ENCODE peak calls at places on chromosome 10, in ten cellular contexts. One of them, this sample, is unnamed.

GRCh38 chr10:113788604-113789083 is 37.2 kb downstream of the PLEKHS1 start:
- DNase-seq in coronary artery: no peak
- DNase-seq in CD8-positive, alpha-beta T cell: no peak
- DNase-seq in psoas muscle: peak; percentile 25
- DNase-seq in astrocyte of the spinal cord: peak; percentile 95
- DNase-seq in neural crest cell: no peak
- DNase-seq in NB4: peak; percentile 40
- DNase-seq in AG04450: peak; percentile 77
- DNase-seq in OCI-LY7: no peak
- DNase-seq in WTC11: no peak
- DNase-seq in this sample: peak; percentile 31

GRCh38 chr10:2861632-2862210 is 205.6 kb upstream of the PFKP start:
- DNase-seq in coronary artery: no peak
- DNase-seq in CD8-positive, alpha-beta T cell: no peak
- DNase-seq in psoas muscle: no peak
- DNase-seq in astrocyte of the spinal cord: no peak
- DNase-seq in neural crest cell: no peak
- DNase-seq in NB4: no peak
- DNase-seq in AG04450: no peak
- DNase-seq in OCI-LY7: no peak
- DNase-seq in WTC11: no peak
- DNase-seq in this sample: no peak

GRCh38 chr10:50396491-50397311 is 145.4 kb upstream of the ASAH2 start:
- DNase-seq in coronary artery: no peak
- DNase-seq in CD8-positive, alpha-beta T cell: no peak
- DNase-seq in psoas muscle: no peak
- DNase-seq in astrocyte of the spinal cord: peak; percentile 63
- DNase-seq in neural crest cell: no peak
- DNase-seq in NB4: no peak
- DNase-seq in AG04450: no peak
- DNase-seq in OCI-LY7: no peak
- DNase-seq in WTC11: no peak
- DNase-seq in this sample: peak; percentile 45

GRCh38 chr10:32207544-32207943 is 139.4 kb downstream of the EPC1 start:
- DNase-seq in coronary artery: no peak
- DNase-seq in CD8-positive, alpha-beta T cell: peak; percentile 54
- DNase-seq in psoas muscle: peak; percentile 24
- DNase-seq in astrocyte of the spinal cord: peak; percentile 45
- DNase-seq in neural crest cell: no peak
- DNase-seq in NB4: peak; percentile 54
- DNase-seq in AG04450: no peak
- DNase-seq in OCI-LY7: peak; percentile 48
- DNase-seq in WTC11: peak; percentile 57
- DNase-seq in this sample: peak; percentile 70

GRCh38 chr10:14032406-14032998 is 298.2 kb downstream of the FRMD4A start:
- DNase-seq in coronary artery: no peak
- DNase-seq in CD8-positive, alpha-beta T cell: peak; percentile 45
- DNase-seq in psoas muscle: no peak
- DNase-seq in astrocyte of the spinal cord: no peak
- DNase-seq in neural crest cell: peak; percentile 57
- DNase-seq in NB4: peak; percentile 8
- DNase-seq in AG04450: no peak
- DNase-seq in OCI-LY7: peak; percentile 5
- DNase-seq in WTC11: peak; percentile 90
- DNase-seq in this sample: peak; percentile 49

GRCh38 chr10:102167861-102168260 is 15.7 kb downstream of the NOLC1 start:
- DNase-seq in coronary artery: no peak
- DNase-seq in CD8-positive, alpha-beta T cell: no peak
- DNase-seq in psoas muscle: no peak
- DNase-seq in astrocyte of the spinal cord: no peak
- DNase-seq in neural crest cell: no peak
- DNase-seq in NB4: no peak
- DNase-seq in AG04450: no peak
- DNase-seq in OCI-LY7: no peak
- DNase-seq in WTC11: no peak
- DNase-seq in this sample: no peak

GRCh38 chr10:85602306-85602705 is 764.3 kb downstream of the GRID1 start:
- DNase-seq in coronary artery: no peak
- DNase-seq in CD8-positive, alpha-beta T cell: no peak
- DNase-seq in psoas muscle: no peak
- DNase-seq in astrocyte of the spinal cord: no peak
- DNase-seq in neural crest cell: no peak
- DNase-seq in NB4: no peak
- DNase-seq in AG04450: no peak
- DNase-seq in OCI-LY7: no peak
- DNase-seq in WTC11: no peak
- DNase-seq in this sample: no peak

GRCh38 chr10:74056081-74056818 is 58.3 kb downstream of the VCL start:
- DNase-seq in coronary artery: no peak
- DNase-seq in CD8-positive, alpha-beta T cell: no peak
- DNase-seq in psoas muscle: no peak
- DNase-seq in astrocyte of the spinal cord: peak; percentile 70
- DNase-seq in neural crest cell: no peak
- DNase-seq in NB4: no peak
- DNase-seq in AG04450: peak; percentile 34
- DNase-seq in OCI-LY7: no peak
- DNase-seq in WTC11: no peak
- DNase-seq in this sample: peak; percentile 42

GRCh38 chr10:16843252-16843870 is 26.1 kb upstream of the RSU1 start:
- DNase-seq in coronary artery: no peak
- DNase-seq in CD8-positive, alpha-beta T cell: no peak
- DNase-seq in psoas muscle: no peak
- DNase-seq in astrocyte of the spinal cord: peak; percentile 83
- DNase-seq in neural crest cell: no peak
- DNase-seq in NB4: peak; percentile 64
- DNase-seq in AG04450: peak; percentile 52
- DNase-seq in OCI-LY7: peak; percentile 80
- DNase-seq in WTC11: no peak
- DNase-seq in this sample: peak; percentile 24

GRCh38 chr10:49184642-49185111 is 3.5 kb downstream of the TMEM273 start:
- DNase-seq in coronary artery: no peak
- DNase-seq in CD8-positive, alpha-beta T cell: no peak
- DNase-seq in psoas muscle: no peak
- DNase-seq in astrocyte of the spinal cord: no peak
- DNase-seq in neural crest cell: no peak
- DNase-seq in NB4: peak; percentile 50
- DNase-seq in AG04450: no peak
- DNase-seq in OCI-LY7: no peak
- DNase-seq in WTC11: no peak
- DNase-seq in this sample: no peak

GRCh38 chr10:45425628-45426563 is 51.9 kb downstream of the ALOX5 start:
- DNase-seq in coronary artery: no peak
- DNase-seq in CD8-positive, alpha-beta T cell: no peak
- DNase-seq in psoas muscle: no peak
- DNase-seq in astrocyte of the spinal cord: peak; percentile 8
- DNase-seq in neural crest cell: no peak
- DNase-seq in NB4: no peak
- DNase-seq in AG04450: no peak
- DNase-seq in OCI-LY7: no peak
- DNase-seq in WTC11: no peak
- DNase-seq in this sample: peak; percentile 19

GRCh38 chr10:91549296-91549695 is 83.6 kb downstream of the PPP1R3C start:
- DNase-seq in coronary artery: no peak
- DNase-seq in CD8-positive, alpha-beta T cell: no peak
- DNase-seq in psoas muscle: no peak
- DNase-seq in astrocyte of the spinal cord: no peak
- DNase-seq in neural crest cell: no peak
- DNase-seq in NB4: no peak
- DNase-seq in AG04450: no peak
- DNase-seq in OCI-LY7: no peak
- DNase-seq in WTC11: no peak
- DNase-seq in this sample: no peak

GRCh38 chr10:97127960-97128850 is 57.6 kb downstream of the SLIT1 start:
- DNase-seq in coronary artery: no peak
- DNase-seq in CD8-positive, alpha-beta T cell: no peak
- DNase-seq in psoas muscle: no peak
- DNase-seq in astrocyte of the spinal cord: no peak
- DNase-seq in neural crest cell: no peak
- DNase-seq in NB4: peak; percentile 71
- DNase-seq in AG04450: no peak
- DNase-seq in OCI-LY7: no peak
- DNase-seq in WTC11: no peak
- DNase-seq in this sample: no peak

GRCh38 chr10:123129553-123130271 is 6.1 kb upstream of the HMX3 start:
- DNase-seq in coronary artery: no peak
- DNase-seq in CD8-positive, alpha-beta T cell: no peak
- DNase-seq in psoas muscle: no peak
- DNase-seq in astrocyte of the spinal cord: no peak
- DNase-seq in neural crest cell: no peak
- DNase-seq in NB4: peak; percentile 38
- DNase-seq in AG04450: no peak
- DNase-seq in OCI-LY7: no peak
- DNase-seq in WTC11: no peak
- DNase-seq in this sample: no peak
- TF ChIP-seq CTCF in coronary artery: no peak
- TF ChIP-seq CTCF in CD8-positive, alpha-beta T cell: no peak
- TF ChIP-seq CTCF in psoas muscle: no peak
- TF ChIP-seq CTCF in astrocyte of the spinal cord: no peak
- TF ChIP-seq CTCF in neural crest cell: no peak
- TF ChIP-seq CTCF in NB4: no peak
- TF ChIP-seq CTCF in AG04450: no peak
- TF ChIP-seq CTCF in OCI-LY7: no peak
- TF ChIP-seq CTCF in WTC11: no peak
- TF ChIP-seq CTCF in this sample: no peak

DNA sequence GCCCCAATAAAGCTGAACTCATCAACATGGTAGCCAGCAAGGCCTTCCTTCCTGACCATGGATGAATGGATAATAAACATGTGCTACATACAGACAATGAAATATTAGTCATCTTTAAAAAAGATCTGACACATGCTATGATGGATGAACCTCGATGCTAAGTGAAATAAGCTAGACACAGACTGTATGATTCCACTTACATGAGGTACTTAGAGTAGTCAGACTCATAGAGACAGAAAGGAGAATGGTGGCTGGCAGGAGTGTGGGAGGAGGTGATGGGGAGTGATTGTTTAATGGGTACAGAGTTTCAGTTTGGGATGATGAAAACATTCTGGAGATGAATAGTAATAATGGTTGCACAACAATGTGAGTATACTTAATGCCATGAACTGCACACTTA is 114.1 kb upstream of the SORCS3 start:
- DNase-seq in coronary artery: no peak
- DNase-seq in CD8-positive, alpha-beta T cell: no peak
- DNase-seq in psoas muscle: no peak
- DNase-seq in astrocyte of the spinal cord: no peak
- DNase-seq in neural crest cell: no peak
- DNase-seq in NB4: no peak
- DNase-seq in AG04450: no peak
- DNase-seq in OCI-LY7: no peak
- DNase-seq in WTC11: no peak
- DNase-seq in this sample: no peak
- TF ChIP-seq CTCF in coronary artery: no peak
- TF ChIP-seq CTCF in CD8-positive, alpha-beta T cell: no peak
- TF ChIP-seq CTCF in psoas muscle: no peak
- TF ChIP-seq CTCF in astrocyte of the spinal cord: no peak
- TF ChIP-seq CTCF in neural crest cell: no peak
- TF ChIP-seq CTCF in NB4: no peak
- TF ChIP-seq CTCF in AG04450: no peak
- TF ChIP-seq CTCF in OCI-LY7: no peak
- TF ChIP-seq CTCF in WTC11: no peak
- TF ChIP-seq CTCF in this sample: no peak

GRCh38 chr10:99172130-99172738 is 63.4 kb downstream of the HPSE2 start:
- DNase-seq in coronary artery: no peak
- DNase-seq in CD8-positive, alpha-beta T cell: no peak
- DNase-seq in psoas muscle: no peak
- DNase-seq in astrocyte of the spinal cord: peak; percentile 8
- DNase-seq in neural crest cell: peak; percentile 52
- DNase-seq in NB4: peak; percentile 40
- DNase-seq in AG04450: peak; percentile 10
- DNase-seq in OCI-LY7: no peak
- DNase-seq in WTC11: peak; percentile 65
- DNase-seq in this sample: peak; percentile 23

GRCh38 chr10:99172950-99173349 is 62.7 kb downstream of the HPSE2 start:
- DNase-seq in coronary artery: no peak
- DNase-seq in CD8-positive, alpha-beta T cell: no peak
- DNase-seq in psoas muscle: no peak
- DNase-seq in astrocyte of the spinal cord: no peak
- DNase-seq in neural crest cell: no peak
- DNase-seq in NB4: no peak
- DNase-seq in AG04450: no peak
- DNase-seq in OCI-LY7: no peak
- DNase-seq in WTC11: no peak
- DNase-seq in this sample: no peak
- TF ChIP-seq CTCF in coronary artery: no peak
- TF ChIP-seq CTCF in CD8-positive, alpha-beta T cell: no peak
- TF ChIP-seq CTCF in psoas muscle: no peak
- TF ChIP-seq CTCF in astrocyte of the spinal cord: no peak
- TF ChIP-seq CTCF in neural crest cell: no peak
- TF ChIP-seq CTCF in NB4: no peak
- TF ChIP-seq CTCF in AG04450: no peak
- TF ChIP-seq CTCF in OCI-LY7: no peak
- TF ChIP-seq CTCF in WTC11: no peak
- TF ChIP-seq CTCF in this sample: no peak

DNA sequence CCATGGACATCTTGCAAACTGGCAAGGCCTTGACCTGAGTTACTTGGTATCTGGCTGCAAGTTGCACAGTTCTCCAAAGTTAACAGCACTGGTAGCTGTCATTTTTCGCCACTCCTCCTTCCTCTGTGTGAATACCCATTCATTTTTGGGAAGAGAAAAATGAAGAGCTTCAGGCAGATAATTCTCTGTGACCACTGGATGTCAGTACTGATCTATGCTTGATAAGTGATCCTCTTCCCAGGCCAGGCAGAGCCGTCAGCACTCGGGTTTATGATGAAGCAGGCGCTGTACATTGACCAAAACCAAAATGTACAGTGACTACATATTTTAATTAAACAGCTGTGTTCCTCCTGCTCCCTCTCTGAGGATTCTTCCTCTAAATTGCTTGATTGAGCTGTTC is 55.9 kb upstream of the PDZD8 start:
- DNase-seq in coronary artery: no peak
- DNase-seq in CD8-positive, alpha-beta T cell: no peak
- DNase-seq in psoas muscle: no peak
- DNase-seq in astrocyte of the spinal cord: no peak
- DNase-seq in neural crest cell: no peak
- DNase-seq in NB4: peak; percentile 50
- DNase-seq in AG04450: no peak
- DNase-seq in OCI-LY7: no peak
- DNase-seq in WTC11: no peak
- DNase-seq in this sample: no peak
- TF ChIP-seq CTCF in coronary artery: no peak
- TF ChIP-seq CTCF in CD8-positive, alpha-beta T cell: no peak
- TF ChIP-seq CTCF in psoas muscle: no peak
- TF ChIP-seq CTCF in astrocyte of the spinal cord: no peak
- TF ChIP-seq CTCF in neural crest cell: peak; percentile 40
- TF ChIP-seq CTCF in NB4: no peak
- TF ChIP-seq CTCF in AG04450: no peak
- TF ChIP-seq CTCF in OCI-LY7: no peak
- TF ChIP-seq CTCF in WTC11: no peak
- TF ChIP-seq CTCF in this sample: no peak

DNA sequence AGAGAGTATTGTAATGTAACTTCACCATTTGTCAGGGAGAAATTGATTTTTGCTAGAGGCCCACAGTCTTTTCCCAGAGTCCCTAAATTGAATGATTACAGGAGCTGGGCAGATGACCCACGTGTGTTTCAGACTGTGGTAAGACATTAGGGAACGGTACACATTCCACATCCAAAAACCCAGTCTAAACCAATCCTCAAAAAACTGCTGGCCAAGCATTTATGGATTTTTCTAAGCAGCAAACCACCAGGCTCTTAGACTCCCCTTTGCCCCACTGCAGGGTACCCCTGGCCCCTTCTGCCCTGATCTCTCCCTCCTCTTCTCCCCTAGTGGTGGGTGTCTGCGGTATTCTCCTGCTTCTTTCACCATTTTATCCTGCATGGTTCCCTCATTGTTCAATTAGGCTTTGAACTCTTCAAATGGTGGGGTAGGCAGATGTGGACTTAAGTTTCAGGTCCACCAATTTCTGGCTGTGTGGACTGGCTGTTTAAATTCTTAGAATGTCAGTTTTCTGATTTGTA is 135.5 kb upstream of the SORCS3 start:
- DNase-seq in coronary artery: no peak
- DNase-seq in CD8-positive, alpha-beta T cell: no peak
- DNase-seq in psoas muscle: no peak
- DNase-seq in astrocyte of the spinal cord: no peak
- DNase-seq in neural crest cell: no peak
- DNase-seq in NB4: no peak
- DNase-seq in AG04450: no peak
- DNase-seq in OCI-LY7: no peak
- DNase-seq in WTC11: no peak
- DNase-seq in this sample: no peak
- TF ChIP-seq CTCF in coronary artery: no peak
- TF ChIP-seq CTCF in CD8-positive, alpha-beta T cell: no peak
- TF ChIP-seq CTCF in psoas muscle: no peak
- TF ChIP-seq CTCF in astrocyte of the spinal cord: no peak
- TF ChIP-seq CTCF in neural crest cell: no peak
- TF ChIP-seq CTCF in NB4: no peak
- TF ChIP-seq CTCF in AG04450: no peak
- TF ChIP-seq CTCF in OCI-LY7: no peak
- TF ChIP-seq CTCF in WTC11: no peak
- TF ChIP-seq CTCF in this sample: no peak